ENCODE peak calls at places on chromosomes 2 and 18, in nine cellular contexts. D, Q, G, K, A, E, X, J and F are unnamed samples.

GRCh38 chr2:10120158-10120937 is 2.2 kb upstream of the RRM2 start:
- DNase-seq in D (peak), Q (peak), G (peak), K (peak), A (peak), E (no peak), X (peak), J (peak), F (peak)

GRCh38 chr2:151984424-151984823 is 114.4 kb downstream of the CACNB4 start:
- DNase-seq in D (no peak), Q (no peak), G (no peak), K (no peak), A (no peak), E (no peak), X (no peak), J (no peak), F (no peak)

GRCh38 chr18:38940863-38941531 is 1375.4 kb upstream of the CELF4 start:
- DNase-seq in D (no peak), Q (peak), G (peak), K (peak), A (no peak), E (no peak), X (no peak), J (no peak), F (no peak)

GRCh38 chr2:40740419-40740818 is 288.5 kb upstream of the SLC8A1 start:
- DNase-seq in D (no peak), Q (no peak), G (no peak), K (no peak), A (no peak), E (no peak), X (no peak), J (no peak), F (no peak)

GRCh38 chr2:25598911-25599310 is 74.5 kb downstream of the DTNB start:
- DNase-seq in D (no peak), Q (no peak), G (no peak), K (no peak), A (no peak), E (no peak), X (no peak), J (no peak), F (no peak)

GRCh38 chr18:50647237-50647636 is 87.3 kb downstream of the MAPK4 start:
- DNase-seq in D (no peak), Q (no peak), G (no peak), K (no peak), A (no peak), E (no peak), X (no peak), J (no peak), F (no peak)

GRCh38 chr2:236769981-236770671 is 200.5 kb downstream of the ACKR3 start:
- DNase-seq in D (no peak), Q (no peak), G (no peak), K (no peak), A (no peak), E (peak), X (peak), J (no peak), F (no peak)

GRCh38 chr2:173752152-173752551 is 213.0 kb downstream of the SP3 start:
- DNase-seq in D (no peak), Q (no peak), G (no peak), K (no peak), A (no peak), E (peak), X (no peak), J (no peak), F (no peak)

GRCh38 chr18:79684283-79684631 is 4.7 kb downstream of the CTDP1 start:
- DNase-seq in D (no peak), Q (no peak), G (no peak), K (no peak), A (no peak), E (no peak), X (no peak), J (no peak), F (no peak)

GRCh38 chr2:238117199-238118154 is 17.3 kb downstream of the ESPNL start:
- DNase-seq in D (no peak), Q (no peak), G (no peak), K (no peak), A (no peak), E (no peak), X (no peak), J (no peak), F (peak)

GRCh38 chr2:946073-947005 is 4.3 kb upstream of the SNTG2 start:
- DNase-seq in D (no peak), Q (no peak), G (no peak), K (peak), A (no peak), E (no peak), X (no peak), J (no peak), F (no peak)

GRCh38 chr2:65204461-65205230 is 23.0 kb upstream of the ACTR2 start:
- DNase-seq in D (no peak), Q (no peak), G (no peak), K (no peak), A (no peak), E (no peak), X (no peak), J (no peak), F (no peak)

GRCh38 chr2:188600536-188601210 is 309.0 kb downstream of the GULP1 start:
- DNase-seq in D (no peak), Q (no peak), G (no peak), K (no peak), A (no peak), E (no peak), X (peak), J (no peak), F (no peak)

GRCh38 chr2:241040811-241041334 is 42.5 kb downstream of the SNED1 start:
- DNase-seq in D (no peak), Q (no peak), G (no peak), K (no peak), A (no peak), E (no peak), X (no peak), J (no peak), F (no peak)

GRCh38 chr2:153388246-153388645 is 90.3 kb downstream of the RPRM start:
- DNase-seq in D (no peak), Q (no peak), G (no peak), K (no peak), A (no peak), E (no peak), X (no peak), J (no peak), F (no peak)

GRCh38 chr2:76558157-76558556 is 847.4 kb upstream of the GCFC2 start:
- DNase-seq in D (no peak), Q (no peak), G (no peak), K (no peak), A (no peak), E (no peak), X (no peak), J (no peak), F (no peak)

GRCh38 chr18:71529708-71530303 is 1014.3 kb downstream of the CBLN2 start:
- DNase-seq in D (no peak), Q (no peak), G (no peak), K (no peak), A (no peak), E (no peak), X (peak), J (no peak), F (no peak)

GRCh38 chr2:217872319-217872718 is 130.5 kb downstream of the TNS1 start:
- DNase-seq in D (no peak), Q (no peak), G (no peak), K (no peak), A (no peak), E (no peak), X (no peak), J (no peak), F (no peak)

GRCh38 chr2:20292984-20293383 is 57.7 kb downstream of the PUM2 start:
- DNase-seq in D (no peak), Q (no peak), G (no peak), K (no peak), A (no peak), E (no peak), X (no peak), J (no peak), F (no peak)

GRCh38 chr2:145040433-145040832 is 520.5 kb upstream of the ZEB2 start:
- DNase-seq in D (no peak), Q (no peak), G (no peak), K (no peak), A (no peak), E (no peak), X (no peak), J (no peak), F (no peak)

GRCh38 chr2:239394978-239395377 is 5.8 kb downstream of the HDAC4 start:
- DNase-seq in D (no peak), Q (no peak), G (no peak), K (no peak), A (no peak), E (no peak), X (no peak), J (no peak), F (no peak)

GRCh38 chr2:111121028-111121872 is 536 bp downstream of the BCL2L11 start:
- DNase-seq in D (peak), Q (peak), G (no peak), K (no peak), A (peak), E (no peak), X (no peak), J (peak), F (no peak)

GRCh38 chr2:45674035-45674791 is 22.7 kb downstream of the PRKCE start:
- DNase-seq in D (no peak), Q (no peak), G (no peak), K (no peak), A (no peak), E (no peak), X (no peak), J (no peak), F (no peak)

DNA sequence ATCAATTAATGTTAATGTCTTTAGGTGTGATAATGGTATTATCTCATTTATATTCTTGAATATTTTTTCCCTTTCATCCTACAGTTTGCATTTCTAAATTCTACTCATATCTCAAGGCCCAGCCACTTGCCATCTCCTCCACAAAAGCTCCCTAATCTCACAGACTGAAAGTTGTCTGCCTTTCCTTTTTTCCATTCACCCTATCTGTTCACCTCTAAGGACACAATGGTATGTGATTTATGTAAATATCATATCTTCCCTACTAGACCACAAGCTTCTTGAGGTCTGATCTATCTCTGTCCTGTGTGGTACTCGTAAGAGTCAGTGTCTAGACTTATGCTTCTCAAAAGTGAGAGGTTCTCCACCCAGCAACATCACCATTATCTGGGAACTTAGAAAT is 3.9 kb upstream of the SPC25 start:
- DNase-seq in D (no peak), Q (no peak), G (no peak), K (no peak), A (no peak), E (no peak), X (no peak), J (no peak), F (no peak)
- TF ChIP-seq CTCF in D (no peak), Q (no peak), G (no peak), K (no peak), A (no peak), E (no peak), X (no peak), J (no peak), F (no peak)

DNA sequence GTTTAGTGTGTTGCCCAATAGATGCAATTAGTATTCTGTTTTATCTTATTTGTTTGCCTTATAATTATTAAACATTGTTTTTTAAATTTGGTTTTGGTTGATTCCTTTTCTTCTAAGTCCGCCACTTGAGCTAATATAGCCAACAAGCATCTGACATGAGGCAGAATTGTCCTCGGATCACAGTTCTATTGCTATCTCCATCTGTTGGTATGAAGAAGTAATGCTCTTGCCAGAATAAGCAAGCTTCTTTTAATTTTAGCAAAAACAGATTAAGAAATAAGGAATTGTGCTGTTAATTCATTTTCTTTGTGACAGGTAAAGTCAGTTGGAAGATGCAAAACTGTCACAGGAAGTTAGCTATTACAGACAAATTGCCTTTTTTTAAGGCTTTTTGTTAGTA is 54.3 kb downstream of the R3HDM1 start:
- DNase-seq in D (no peak), Q (no peak), G (no peak), K (no peak), A (no peak), E (no peak), X (no peak), J (no peak), F (no peak)
- TF ChIP-seq CTCF in D (no peak), Q (no peak), G (no peak), K (no peak), A (no peak), E (peak), X (peak), J (no peak), F (peak)

GRCh38 chr18:75041586-75041985 is 167.4 kb downstream of the PTGR3 start:
- DNase-seq in D (no peak), Q (no peak), G (no peak), K (no peak), A (no peak), E (peak), X (no peak), J (no peak), F (no peak)
- TF ChIP-seq CTCF in D (no peak), Q (no peak), G (peak), K (peak), A (no peak), E (peak), X (peak), J (peak), F (peak)

GRCh38 chr18:7784171-7784570 is 217.1 kb downstream of the PTPRM start:
- DNase-seq in D (no peak), Q (no peak), G (no peak), K (no peak), A (no peak), E (no peak), X (no peak), J (no peak), F (no peak)

GRCh38 chr18:7793100-7793499 is 226.0 kb downstream of the PTPRM start:
- DNase-seq in D (no peak), Q (no peak), G (no peak), K (no peak), A (no peak), E (no peak), X (no peak), J (no peak), F (no peak)

GRCh38 chr18:7789853-7790552 is 222.9 kb downstream of the PTPRM start:
- DNase-seq in D (no peak), Q (peak), G (no peak), K (no peak), A (no peak), E (peak), X (peak), J (no peak), F (no peak)
- TF ChIP-seq CTCF in D (no peak), Q (no peak), G (no peak), K (no peak), A (peak), E (peak), X (peak), J (peak), F (peak)

DNA sequence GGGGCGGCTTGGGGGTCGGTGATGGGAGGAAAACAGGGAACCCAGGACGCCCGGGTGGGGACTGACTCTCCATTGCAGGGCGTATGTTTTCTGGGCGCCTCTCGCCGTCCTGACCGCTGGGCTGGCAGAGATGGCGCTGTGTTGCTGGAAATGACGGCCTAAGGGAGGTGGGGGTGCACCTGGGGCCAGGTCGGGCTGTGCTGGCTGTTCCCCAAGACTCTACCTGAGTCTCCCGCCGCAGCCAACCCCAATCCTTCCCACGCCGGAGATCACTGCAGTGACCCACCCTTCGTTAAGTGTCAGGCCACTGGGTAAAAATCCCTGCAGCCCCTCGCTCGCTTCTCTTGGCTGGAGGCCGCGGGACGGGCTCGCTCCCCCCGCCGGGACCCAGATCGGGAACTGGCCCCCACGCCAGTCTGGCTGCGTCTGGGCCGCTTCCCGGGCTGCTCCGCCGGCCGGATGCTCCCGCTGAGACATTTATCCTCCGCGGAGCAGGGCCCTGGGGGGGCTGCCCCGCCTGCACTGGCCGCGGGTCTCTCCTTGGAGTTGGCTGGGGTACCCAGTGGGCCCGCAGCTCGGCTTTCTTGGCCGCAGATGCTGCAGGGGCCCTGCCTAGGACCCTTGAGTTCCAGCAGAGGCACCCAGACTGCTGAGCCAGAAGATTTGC is 7.8 kb upstream of the ARMC9 start:
- DNase-seq in D (peak), Q (no peak), G (no peak), K (no peak), A (peak), E (no peak), X (no peak), J (peak), F (no peak)
- TF ChIP-seq CTCF in D (peak), Q (no peak), G (no peak), K (no peak), A (peak), E (no peak), X (no peak), J (peak), F (peak)

GRCh38 chr2:62423235-62423634 is 82.8 kb downstream of the TMEM17 start:
- DNase-seq in D (no peak), Q (no peak), G (no peak), K (no peak), A (no peak), E (no peak), X (no peak), J (no peak), F (no peak)
- TF ChIP-seq CTCF in D (no peak), Q (no peak), G (no peak), K (peak), A (no peak), E (peak), X (peak), J (peak), F (peak)